ENCODE peak calls at places on chromosomes 4 and X, in nine cellular contexts. One of them, this sample, is unnamed.

GRCh38 chr4:151324449-151325319 is 721 bp downstream of the SH3D19 start:
- DNase-seq in fibroblast of lung: peak; percentile 45
- DNase-seq in cardiac muscle cell: peak; percentile 25
- DNase-seq in mucosa of descending colon: peak; percentile 90
- DNase-seq in uterus: peak; percentile 41
- DNase-seq in psoas muscle: peak; percentile 85
- DNase-seq in heart right ventricle: peak; percentile 50
- DNase-seq in lower lobe of right lung: peak; percentile 50
- DNase-seq in PC-3: peak; percentile 67
- DNase-seq in this sample: peak; percentile 29

GRCh38 chrX:13899607-13900006 is 82.7 kb upstream of the GPM6B start:
- DNase-seq in fibroblast of lung: peak; percentile 92
- DNase-seq in cardiac muscle cell: peak; percentile 92
- DNase-seq in mucosa of descending colon: no peak
- DNase-seq in uterus: peak; percentile 17
- DNase-seq in psoas muscle: no peak
- DNase-seq in heart right ventricle: no peak
- DNase-seq in lower lobe of right lung: no peak
- DNase-seq in PC-3: peak; percentile 97
- DNase-seq in this sample: no peak

GRCh38 chr4:38565271-38566199 is 98.5 kb upstream of the KLF3 start:
- DNase-seq in fibroblast of lung: peak; percentile 69
- DNase-seq in cardiac muscle cell: peak; percentile 58
- DNase-seq in mucosa of descending colon: peak; percentile 32
- DNase-seq in uterus: no peak
- DNase-seq in psoas muscle: no peak
- DNase-seq in heart right ventricle: peak; percentile 13
- DNase-seq in lower lobe of right lung: no peak
- DNase-seq in PC-3: peak; percentile 75
- DNase-seq in this sample: peak; percentile 36

GRCh38 chr4:132218406-132218805 is 930.7 kb upstream of the PCDH10 start:
- DNase-seq in fibroblast of lung: no peak
- DNase-seq in cardiac muscle cell: no peak
- DNase-seq in mucosa of descending colon: no peak
- DNase-seq in uterus: no peak
- DNase-seq in psoas muscle: no peak
- DNase-seq in heart right ventricle: no peak
- DNase-seq in lower lobe of right lung: no peak
- DNase-seq in PC-3: peak; percentile 25
- DNase-seq in this sample: no peak

GRCh38 chr4:48141048-48141447 is 7.0 kb upstream of the TXK start:
- DNase-seq in fibroblast of lung: peak; percentile 70
- DNase-seq in cardiac muscle cell: peak; percentile 63
- DNase-seq in mucosa of descending colon: no peak
- DNase-seq in uterus: no peak
- DNase-seq in psoas muscle: no peak
- DNase-seq in heart right ventricle: no peak
- DNase-seq in lower lobe of right lung: no peak
- DNase-seq in PC-3: peak; percentile 66
- DNase-seq in this sample: no peak

GRCh38 chr4:52643846-52644245 is 15.3 kb downstream of the USP46 start:
- DNase-seq in fibroblast of lung: peak; percentile 57
- DNase-seq in cardiac muscle cell: peak; percentile 76
- DNase-seq in mucosa of descending colon: no peak
- DNase-seq in uterus: peak; percentile 47
- DNase-seq in psoas muscle: peak; percentile 78
- DNase-seq in heart right ventricle: peak; percentile 81
- DNase-seq in lower lobe of right lung: peak; percentile 76
- DNase-seq in PC-3: peak; percentile 45
- DNase-seq in this sample: peak; percentile 87

GRCh38 chr4:6410078-6410477 is 62.3 kb downstream of the PPP2R2C start:
- DNase-seq in fibroblast of lung: no peak
- DNase-seq in cardiac muscle cell: no peak
- DNase-seq in mucosa of descending colon: no peak
- DNase-seq in uterus: no peak
- DNase-seq in psoas muscle: no peak
- DNase-seq in heart right ventricle: no peak
- DNase-seq in lower lobe of right lung: peak; percentile 24
- DNase-seq in PC-3: no peak
- DNase-seq in this sample: no peak

GRCh38 chr4:186342582-186342981 is 76.6 kb downstream of the F11 start:
- DNase-seq in fibroblast of lung: no peak
- DNase-seq in cardiac muscle cell: no peak
- DNase-seq in mucosa of descending colon: no peak
- DNase-seq in uterus: no peak
- DNase-seq in psoas muscle: no peak
- DNase-seq in heart right ventricle: no peak
- DNase-seq in lower lobe of right lung: no peak
- DNase-seq in PC-3: peak; percentile 50
- DNase-seq in this sample: no peak

GRCh38 chr4:154589296-154590197 is 995 bp downstream of the FGA start:
- DNase-seq in fibroblast of lung: no peak
- DNase-seq in cardiac muscle cell: no peak
- DNase-seq in mucosa of descending colon: no peak
- DNase-seq in uterus: no peak
- DNase-seq in psoas muscle: no peak
- DNase-seq in heart right ventricle: no peak
- DNase-seq in lower lobe of right lung: no peak
- DNase-seq in PC-3: no peak
- DNase-seq in this sample: no peak

DNA sequence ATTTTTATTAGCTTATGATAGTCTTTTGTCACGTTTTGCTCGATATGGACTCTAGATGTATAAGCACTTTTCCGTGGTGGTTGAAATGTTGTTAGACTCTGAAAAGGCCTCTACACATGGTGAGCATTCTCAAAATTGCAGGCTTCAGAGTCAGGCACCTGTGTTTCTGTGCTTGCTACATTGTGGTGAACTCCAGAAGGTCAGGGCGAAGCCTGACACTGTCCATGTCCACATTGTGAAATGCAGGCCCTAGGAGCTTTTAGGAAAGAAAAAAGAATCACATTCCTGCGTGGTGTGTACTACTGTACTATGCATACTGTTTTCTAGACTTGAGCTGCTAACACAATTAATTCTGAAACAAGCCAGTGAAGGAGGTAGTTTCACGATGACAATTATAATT is 86.3 kb downstream of the HS3ST1 start:
- DNase-seq in fibroblast of lung: no peak
- DNase-seq in cardiac muscle cell: no peak
- DNase-seq in mucosa of descending colon: no peak
- DNase-seq in uterus: no peak
- DNase-seq in psoas muscle: no peak
- DNase-seq in heart right ventricle: no peak
- DNase-seq in lower lobe of right lung: no peak
- DNase-seq in PC-3: no peak
- DNase-seq in this sample: no peak
- H3K4me1 ChIP-seq in fibroblast of lung: no peaks in the 10 kb centered on the region
- H3K4me1 ChIP-seq in cardiac muscle cell: no peaks in the 10 kb centered on the region
- H3K4me1 ChIP-seq in mucosa of descending colon: no peaks in the 10 kb centered on the region
- H3K4me1 ChIP-seq in uterus: no peaks in the 10 kb centered on the region
- H3K4me1 ChIP-seq in psoas muscle: no peaks in the 10 kb centered on the region
- H3K4me1 ChIP-seq in heart right ventricle: no peaks in the 10 kb centered on the region
- H3K4me1 ChIP-seq in lower lobe of right lung: no peaks in the 10 kb centered on the region
- H3K4me1 ChIP-seq in PC-3: no peaks in the 10 kb centered on the region
- H3K4me1 ChIP-seq in this sample: no peaks in the 10 kb centered on the region

GRCh38 chrX:140091276-140091886 is 126.1 kb upstream of the CXorf66 start:
- DNase-seq in fibroblast of lung: no peak
- DNase-seq in cardiac muscle cell: peak; percentile 12
- DNase-seq in mucosa of descending colon: peak; percentile 7
- DNase-seq in uterus: peak; percentile 13
- DNase-seq in psoas muscle: peak; percentile 51
- DNase-seq in heart right ventricle: no peak
- DNase-seq in lower lobe of right lung: peak; percentile 45
- DNase-seq in PC-3: no peak
- DNase-seq in this sample: peak; percentile 25
- TF ChIP-seq CTCF in fibroblast of lung: no peak
- TF ChIP-seq CTCF in cardiac muscle cell: no peak
- TF ChIP-seq CTCF in mucosa of descending colon: no peak
- TF ChIP-seq CTCF in uterus: peak; percentile 13
- TF ChIP-seq CTCF in psoas muscle: no peak
- TF ChIP-seq CTCF in heart right ventricle: no peak
- TF ChIP-seq CTCF in lower lobe of right lung: no peak
- TF ChIP-seq CTCF in PC-3: no peak
- TF ChIP-seq CTCF in this sample: peak; percentile 14

GRCh38 chrX:83511208-83511607 is 3.1 kb downstream of the POU3F4 start:
- DNase-seq in fibroblast of lung: no peak
- DNase-seq in cardiac muscle cell: no peak
- DNase-seq in mucosa of descending colon: no peak
- DNase-seq in uterus: no peak
- DNase-seq in psoas muscle: no peak
- DNase-seq in heart right ventricle: no peak
- DNase-seq in lower lobe of right lung: no peak
- DNase-seq in PC-3: no peak
- DNase-seq in this sample: no peak

GRCh38 chrX:83508006-83508405 is at the start of gene POU3F4:
- DNase-seq in fibroblast of lung: no peak
- DNase-seq in cardiac muscle cell: no peak
- DNase-seq in mucosa of descending colon: peak; percentile 1
- DNase-seq in uterus: no peak
- DNase-seq in psoas muscle: peak; percentile 52
- DNase-seq in heart right ventricle: no peak
- DNase-seq in lower lobe of right lung: no peak
- DNase-seq in PC-3: no peak
- DNase-seq in this sample: no peak

GRCh38 chrX:83510466-83511181 is 2.5 kb downstream of the POU3F4 start:
- DNase-seq in fibroblast of lung: no peak
- DNase-seq in cardiac muscle cell: no peak
- DNase-seq in mucosa of descending colon: no peak
- DNase-seq in uterus: no peak
- DNase-seq in psoas muscle: no peak
- DNase-seq in heart right ventricle: no peak
- DNase-seq in lower lobe of right lung: no peak
- DNase-seq in PC-3: no peak
- DNase-seq in this sample: no peak

GRCh38 chrX:83509246-83509801 is 1.2 kb downstream of the POU3F4 start:
- DNase-seq in fibroblast of lung: no peak
- DNase-seq in cardiac muscle cell: no peak
- DNase-seq in mucosa of descending colon: no peak
- DNase-seq in uterus: no peak
- DNase-seq in psoas muscle: no peak
- DNase-seq in heart right ventricle: no peak
- DNase-seq in lower lobe of right lung: no peak
- DNase-seq in PC-3: no peak
- DNase-seq in this sample: no peak

GRCh38 chrX:83508526-83509245 is 596 bp downstream of the POU3F4 start:
- DNase-seq in fibroblast of lung: no peak
- DNase-seq in cardiac muscle cell: no peak
- DNase-seq in mucosa of descending colon: no peak
- DNase-seq in uterus: no peak
- DNase-seq in psoas muscle: no peak
- DNase-seq in heart right ventricle: no peak
- DNase-seq in lower lobe of right lung: no peak
- DNase-seq in PC-3: no peak
- DNase-seq in this sample: no peak
- H3K4me3 ChIP-seq in fibroblast of lung: no peak overlapping the region
- H3K4me3 ChIP-seq in cardiac muscle cell: peak overlapping the region; percentile 28
- H3K4me3 ChIP-seq in mucosa of descending colon: no peak overlapping the region
- H3K4me3 ChIP-seq in uterus: no peak overlapping the region
- H3K4me3 ChIP-seq in psoas muscle: no peak overlapping the region
- H3K4me3 ChIP-seq in heart right ventricle: no peak overlapping the region
- H3K4me3 ChIP-seq in lower lobe of right lung: no peak overlapping the region
- H3K4me3 ChIP-seq in PC-3: no peak overlapping the region
- H3K4me3 ChIP-seq in this sample: peak overlapping the region; percentile 23

GRCh38 chr4:152587127-152587526 is 51.2 kb upstream of the FBXW7 start:
- DNase-seq in fibroblast of lung: no peak
- DNase-seq in cardiac muscle cell: no peak
- DNase-seq in mucosa of descending colon: no peak
- DNase-seq in uterus: no peak
- DNase-seq in psoas muscle: no peak
- DNase-seq in heart right ventricle: no peak
- DNase-seq in lower lobe of right lung: no peak
- DNase-seq in PC-3: no peak
- DNase-seq in this sample: no peak
- H3K4me1 ChIP-seq in fibroblast of lung: peaks cover 12% of the 10 kb centered on the region
- H3K4me1 ChIP-seq in cardiac muscle cell: peaks cover 7% of the 10 kb centered on the region
- H3K4me1 ChIP-seq in mucosa of descending colon: peaks cover 6% of the 10 kb centered on the region
- H3K4me1 ChIP-seq in uterus: no peaks in the 10 kb centered on the region
- H3K4me1 ChIP-seq in psoas muscle: no peaks in the 10 kb centered on the region
- H3K4me1 ChIP-seq in heart right ventricle: peaks cover 6% of the 10 kb centered on the region
- H3K4me1 ChIP-seq in lower lobe of right lung: peaks cover 5% of the 10 kb centered on the region
- H3K4me1 ChIP-seq in PC-3: peaks cover 4% of the 10 kb centered on the region
- H3K4me1 ChIP-seq in this sample: peaks cover 21% of the 10 kb centered on the region

GRCh38 chrX:121128946-121129345 is 81.5 kb downstream of the GLUD2 start:
- DNase-seq in fibroblast of lung: no peak
- DNase-seq in cardiac muscle cell: no peak
- DNase-seq in mucosa of descending colon: no peak
- DNase-seq in uterus: no peak
- DNase-seq in psoas muscle: no peak
- DNase-seq in heart right ventricle: no peak
- DNase-seq in lower lobe of right lung: no peak
- DNase-seq in PC-3: no peak
- DNase-seq in this sample: no peak

GRCh38 chrX:121135488-121136207 is 88.2 kb downstream of the GLUD2 start:
- DNase-seq in fibroblast of lung: no peak
- DNase-seq in cardiac muscle cell: no peak
- DNase-seq in mucosa of descending colon: no peak
- DNase-seq in uterus: no peak
- DNase-seq in psoas muscle: no peak
- DNase-seq in heart right ventricle: no peak
- DNase-seq in lower lobe of right lung: no peak
- DNase-seq in PC-3: no peak
- DNase-seq in this sample: no peak

GRCh38 chrX:121132675-121133074 is 85.3 kb downstream of the GLUD2 start:
- DNase-seq in fibroblast of lung: no peak
- DNase-seq in cardiac muscle cell: no peak
- DNase-seq in mucosa of descending colon: no peak
- DNase-seq in uterus: no peak
- DNase-seq in psoas muscle: no peak
- DNase-seq in heart right ventricle: no peak
- DNase-seq in lower lobe of right lung: no peak
- DNase-seq in PC-3: no peak
- DNase-seq in this sample: no peak
- TF ChIP-seq CTCF in fibroblast of lung: no peak
- TF ChIP-seq CTCF in cardiac muscle cell: no peak
- TF ChIP-seq CTCF in mucosa of descending colon: no peak
- TF ChIP-seq CTCF in uterus: no peak
- TF ChIP-seq CTCF in psoas muscle: no peak
- TF ChIP-seq CTCF in heart right ventricle: no peak
- TF ChIP-seq CTCF in lower lobe of right lung: no peak
- TF ChIP-seq CTCF in PC-3: no peak
- TF ChIP-seq CTCF in this sample: no peak

DNA sequence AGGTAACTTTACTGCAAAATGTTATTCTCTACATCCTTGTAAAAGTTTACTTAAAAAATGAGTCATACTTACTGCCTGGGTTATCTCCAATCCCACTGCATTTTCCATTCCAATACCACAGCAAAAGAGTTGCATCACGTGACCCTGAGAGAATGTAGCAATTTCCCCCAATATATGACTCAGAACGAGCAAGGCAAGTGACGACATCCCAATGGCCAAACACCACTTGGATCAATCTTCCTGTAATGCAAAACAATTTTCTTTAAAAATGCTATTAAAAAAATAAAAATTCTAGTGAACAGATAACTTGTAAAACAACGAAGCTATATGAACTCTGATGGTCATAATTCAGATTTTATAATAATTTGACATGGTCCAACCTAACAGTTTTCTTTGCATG is 224.3 kb downstream of the DCLK2 start:
- DNase-seq in fibroblast of lung: peak; percentile 98
- DNase-seq in cardiac muscle cell: peak; percentile 95
- DNase-seq in mucosa of descending colon: peak; percentile 17
- DNase-seq in uterus: no peak
- DNase-seq in psoas muscle: no peak
- DNase-seq in heart right ventricle: no peak
- DNase-seq in lower lobe of right lung: no peak
- DNase-seq in PC-3: peak; percentile 86
- DNase-seq in this sample: no peak
- H3K4me3 ChIP-seq in fibroblast of lung: no peak overlapping the region
- H3K4me3 ChIP-seq in cardiac muscle cell: no peak overlapping the region
- H3K4me3 ChIP-seq in mucosa of descending colon: no peak overlapping the region
- H3K4me3 ChIP-seq in uterus: no peak overlapping the region
- H3K4me3 ChIP-seq in psoas muscle: no peak overlapping the region
- H3K4me3 ChIP-seq in heart right ventricle: no peak overlapping the region
- H3K4me3 ChIP-seq in lower lobe of right lung: no peak overlapping the region
- H3K4me3 ChIP-seq in PC-3: no peak overlapping the region
- H3K4me3 ChIP-seq in this sample: no peak overlapping the region

This sample was measured in left ventricle myocardium inferior.